ENCODE peak calls at places on chromosomes 16 and 17, in seven cellular contexts. One of them, this sample, is unnamed. For H3K4me1, the result is how much of the 10 kb centered on the place peaks cover.

GRCh38 chr16:50665128-50665878 is 15.8 kb downstream of the SNX20 start:
- DNase-seq in MM.1S: peak
- DNase-seq in K562: peak
- DNase-seq in A673: peak
- DNase-seq in fibroblast of lung: peak
- DNase-seq in PC-3: peak
- DNase-seq in GM23248: peak
- DNase-seq in this sample: peak

GRCh38 chr17:7523033-7523432 is 25.8 kb upstream of the TNFSF12 start:
- DNase-seq in K562: peak
- DNase-seq in MM.1S: peak
- DNase-seq in A673: peak
- DNase-seq in GM23248: peak
- DNase-seq in PC-3: peak
- DNase-seq in fibroblast of lung: no peak
- DNase-seq in this sample: peak

GRCh38 chr16:15857779-15858560 is 1.1 kb upstream of the MYH11 start:
- DNase-seq in PC-3: no peak
- DNase-seq in MM.1S: no peak
- DNase-seq in GM23248: peak
- DNase-seq in fibroblast of lung: peak
- DNase-seq in K562: no peak
- DNase-seq in A673: no peak
- DNase-seq in this sample: peak

GRCh38 chr17:67636841-67637240 is 80.9 kb upstream of the NOL11 start:
- DNase-seq in K562: no peak
- DNase-seq in GM23248: peak
- DNase-seq in MM.1S: no peak
- DNase-seq in fibroblast of lung: peak
- DNase-seq in PC-3: peak
- DNase-seq in A673: no peak
- DNase-seq in this sample: no peak

GRCh38 chr17:76268991-76269981 is 4.1 kb downstream of the UBALD2 start:
- DNase-seq in K562: peak
- DNase-seq in fibroblast of lung: no peak
- DNase-seq in MM.1S: no peak
- DNase-seq in A673: no peak
- DNase-seq in PC-3: no peak
- DNase-seq in GM23248: no peak
- DNase-seq in this sample: no peak

GRCh38 chr17:44898768-44899073 is 524 bp downstream of the EFTUD2 start:
- DNase-seq in K562: no peak
- DNase-seq in GM23248: peak
- DNase-seq in A673: peak
- DNase-seq in MM.1S: no peak
- DNase-seq in PC-3: peak
- DNase-seq in fibroblast of lung: peak
- DNase-seq in this sample: no peak

GRCh38 chr17:8713315-8713714 is 31.3 kb downstream of the CCDC42 start:
- DNase-seq in MM.1S: no peak
- DNase-seq in PC-3: no peak
- DNase-seq in fibroblast of lung: no peak
- DNase-seq in A673: no peak
- DNase-seq in K562: no peak
- DNase-seq in GM23248: no peak
- DNase-seq in this sample: no peak

GRCh38 chr17:6110592-6110991 is 40.4 kb downstream of the WSCD1 start:
- DNase-seq in fibroblast of lung: peak
- DNase-seq in PC-3: peak
- DNase-seq in K562: no peak
- DNase-seq in GM23248: no peak
- DNase-seq in MM.1S: no peak
- DNase-seq in A673: no peak
- DNase-seq in this sample: no peak

GRCh38 chr17:77498056-77498785 is 357.5 kb downstream of the SEC14L1 start:
- DNase-seq in K562: no peak
- DNase-seq in PC-3: no peak
- DNase-seq in MM.1S: no peak
- DNase-seq in fibroblast of lung: no peak
- DNase-seq in A673: no peak
- DNase-seq in GM23248: no peak
- DNase-seq in this sample: no peak

GRCh38 chr17:83081561-83082201 is 2.3 kb downstream of the METRNL start:
- DNase-seq in A673: no peak
- DNase-seq in GM23248: peak
- DNase-seq in MM.1S: no peak
- DNase-seq in K562: no peak
- DNase-seq in fibroblast of lung: no peak
- DNase-seq in PC-3: no peak
- DNase-seq in this sample: no peak

GRCh38 chr17:46876353-46876887 is 25.0 kb downstream of the WNT9B start:
- DNase-seq in K562: peak
- DNase-seq in fibroblast of lung: no peak
- DNase-seq in PC-3: peak
- DNase-seq in MM.1S: peak
- DNase-seq in A673: no peak
- DNase-seq in GM23248: no peak
- DNase-seq in this sample: peak

GRCh38 chr16:84593825-84594724 is 23.8 kb downstream of the COTL1 start:
- DNase-seq in K562: peak
- DNase-seq in fibroblast of lung: peak
- DNase-seq in MM.1S: peak
- DNase-seq in GM23248: no peak
- DNase-seq in A673: no peak
- DNase-seq in PC-3: no peak
- DNase-seq in this sample: no peak

GRCh38 chr16:66900721-66901441 is 17.8 kb downstream of the CDH16 start:
- DNase-seq in fibroblast of lung: no peak
- DNase-seq in MM.1S: no peak
- DNase-seq in K562: peak
- DNase-seq in A673: no peak
- DNase-seq in PC-3: no peak
- DNase-seq in GM23248: no peak
- DNase-seq in this sample: no peak

GRCh38 chr17:68021963-68022362 is 13.6 kb upstream of the KPNA2 start:
- DNase-seq in PC-3: no peak
- DNase-seq in MM.1S: no peak
- DNase-seq in K562: no peak
- DNase-seq in GM23248: no peak
- DNase-seq in fibroblast of lung: no peak
- DNase-seq in A673: no peak
- DNase-seq in this sample: no peak

GRCh38 chr16:52953215-52953614 is 99.5 kb downstream of the CHD9NB start:
- DNase-seq in A673: no peak
- DNase-seq in K562: no peak
- DNase-seq in MM.1S: no peak
- DNase-seq in PC-3: no peak
- DNase-seq in GM23248: no peak
- DNase-seq in fibroblast of lung: no peak
- DNase-seq in this sample: no peak

GRCh38 chr17:34609210-34609609 is 29.8 kb downstream of the TMEM132E start:
- DNase-seq in MM.1S: no peak
- DNase-seq in PC-3: no peak
- DNase-seq in fibroblast of lung: no peak
- DNase-seq in A673: no peak
- DNase-seq in K562: no peak
- DNase-seq in GM23248: no peak
- DNase-seq in this sample: no peak

GRCh38 chr17:2282297-2282873 is 21.2 kb downstream of the SMG6 start:
- DNase-seq in K562: peak
- DNase-seq in A673: peak
- DNase-seq in GM23248: peak
- DNase-seq in MM.1S: peak
- DNase-seq in fibroblast of lung: peak
- DNase-seq in PC-3: peak
- DNase-seq in this sample: peak

GRCh38 chr16:3651461-3652372 is 2.8 kb upstream of the DNASE1 start:
- DNase-seq in fibroblast of lung: no peak
- DNase-seq in PC-3: no peak
- DNase-seq in MM.1S: no peak
- DNase-seq in A673: no peak
- DNase-seq in GM23248: no peak
- DNase-seq in K562: no peak
- DNase-seq in this sample: no peak

DNA sequence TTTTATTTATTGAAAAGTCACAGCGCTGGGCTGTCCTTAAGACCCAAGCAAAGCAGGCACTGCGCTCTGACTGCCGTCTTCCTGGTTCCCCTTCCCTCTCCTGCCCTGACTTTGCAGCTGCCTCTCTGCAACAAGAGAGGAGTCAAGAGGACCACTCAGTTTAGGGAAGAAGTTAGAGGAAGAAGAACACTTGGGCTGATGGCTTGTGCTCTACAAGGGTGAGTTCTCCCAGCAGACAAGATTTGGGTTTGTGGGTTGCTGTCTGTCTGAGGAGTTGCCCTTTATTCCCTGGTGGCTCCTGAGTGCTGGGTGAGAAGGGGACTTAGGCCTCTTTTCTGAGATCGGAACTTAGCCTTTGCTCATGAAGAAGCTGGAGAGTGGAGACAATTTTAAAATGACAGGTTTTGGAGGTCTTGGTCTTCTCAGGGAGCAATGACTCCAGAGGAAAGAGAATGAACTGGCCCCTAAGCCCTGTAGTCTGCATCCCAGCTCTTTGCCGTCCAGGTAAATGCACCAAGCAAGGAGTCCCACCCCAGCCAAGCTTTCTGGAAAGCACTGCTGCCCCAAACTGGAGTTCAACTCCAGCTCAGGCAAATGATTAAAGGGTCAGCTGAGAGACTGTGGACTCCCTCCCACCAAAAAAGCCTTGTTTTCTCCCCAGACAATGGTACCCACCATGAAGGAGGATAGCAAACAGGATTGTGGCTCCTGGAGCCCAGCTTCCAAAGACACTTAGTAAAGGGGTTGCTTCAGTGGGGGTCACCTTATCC is 2.7 kb upstream of the HOXB9 start:
- DNase-seq in PC-3: no peak
- DNase-seq in GM23248: no peak
- DNase-seq in A673: no peak
- DNase-seq in fibroblast of lung: no peak
- DNase-seq in MM.1S: no peak
- DNase-seq in K562: no peak
- DNase-seq in this sample: no peak
- TF ChIP-seq EZH2 in PC-3: no peak
- TF ChIP-seq EZH2 in GM23248: no peak
- TF ChIP-seq EZH2 in A673: no peak
- TF ChIP-seq EZH2 in fibroblast of lung: peak
- TF ChIP-seq EZH2 in MM.1S: no peak
- TF ChIP-seq EZH2 in K562: no peak
- TF ChIP-seq EZH2 in this sample: peak

GRCh38 chr17:49762148-49762941 is 1.6 kb downstream of the FAM117A start:
- DNase-seq in A673: no peak
- DNase-seq in PC-3: peak
- DNase-seq in fibroblast of lung: no peak
- DNase-seq in GM23248: peak
- DNase-seq in MM.1S: no peak
- DNase-seq in K562: no peak
- DNase-seq in this sample: no peak

GRCh38 chr17:49756805-49757496 is 7.0 kb downstream of the FAM117A start:
- DNase-seq in PC-3: no peak
- DNase-seq in MM.1S: no peak
- DNase-seq in K562: no peak
- DNase-seq in A673: no peak
- DNase-seq in fibroblast of lung: no peak
- DNase-seq in GM23248: no peak
- DNase-seq in this sample: no peak

GRCh38 chr17:49759203-49759602 is 4.7 kb downstream of the FAM117A start:
- DNase-seq in A673: no peak
- DNase-seq in K562: no peak
- DNase-seq in MM.1S: no peak
- DNase-seq in fibroblast of lung: no peak
- DNase-seq in PC-3: no peak
- DNase-seq in GM23248: no peak
- DNase-seq in this sample: no peak

GRCh38 chr17:49760909-49761558 is 2.9 kb downstream of the FAM117A start:
- DNase-seq in fibroblast of lung: no peak
- DNase-seq in K562: peak
- DNase-seq in PC-3: no peak
- DNase-seq in MM.1S: peak
- DNase-seq in GM23248: no peak
- DNase-seq in A673: no peak
- DNase-seq in this sample: no peak

DNA sequence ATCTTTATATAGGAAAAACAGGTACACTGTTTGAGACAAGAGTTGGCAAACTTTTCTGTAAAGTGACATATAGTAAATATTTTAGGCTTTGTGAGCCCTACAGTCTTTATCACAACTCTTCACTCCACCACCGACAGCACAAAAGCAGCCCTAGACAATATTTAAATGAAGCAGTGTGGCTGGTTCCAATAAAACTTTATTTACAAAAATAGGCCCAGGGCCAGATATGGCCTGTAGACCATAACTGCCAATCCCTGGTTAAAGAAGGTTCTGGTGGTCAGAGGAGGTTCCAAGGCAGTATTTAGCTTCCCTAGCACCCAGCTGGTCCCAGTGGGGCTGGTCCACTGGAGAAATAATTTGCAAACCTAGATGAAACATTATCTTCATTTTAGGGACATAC is 3.6 kb downstream of the FAM117A start:
- DNase-seq in PC-3: no peak
- DNase-seq in fibroblast of lung: no peak
- DNase-seq in GM23248: no peak
- DNase-seq in A673: no peak
- DNase-seq in MM.1S: no peak
- DNase-seq in K562: no peak
- DNase-seq in this sample: no peak
- H3K4me1 ChIP-seq in PC-3: under half
- H3K4me1 ChIP-seq in fibroblast of lung: under half
- H3K4me1 ChIP-seq in GM23248: under half
- H3K4me1 ChIP-seq in A673: under half
- H3K4me1 ChIP-seq in MM.1S: half or more
- H3K4me1 ChIP-seq in K562: half or more
- H3K4me1 ChIP-seq in this sample: under half

GRCh38 chr17:74431568-74432483 is at the start of gene GPRC5C:
- DNase-seq in fibroblast of lung: peak
- DNase-seq in A673: peak
- DNase-seq in GM23248: peak
- DNase-seq in MM.1S: no peak
- DNase-seq in K562: peak
- DNase-seq in PC-3: peak
- DNase-seq in this sample: peak
- TF ChIP-seq EZH2 in fibroblast of lung: no peak
- TF ChIP-seq EZH2 in A673: no peak
- TF ChIP-seq EZH2 in GM23248: peak
- TF ChIP-seq EZH2 in MM.1S: no peak
- TF ChIP-seq EZH2 in K562: no peak
- TF ChIP-seq EZH2 in PC-3: no peak
- TF ChIP-seq EZH2 in this sample: peak

DNA sequence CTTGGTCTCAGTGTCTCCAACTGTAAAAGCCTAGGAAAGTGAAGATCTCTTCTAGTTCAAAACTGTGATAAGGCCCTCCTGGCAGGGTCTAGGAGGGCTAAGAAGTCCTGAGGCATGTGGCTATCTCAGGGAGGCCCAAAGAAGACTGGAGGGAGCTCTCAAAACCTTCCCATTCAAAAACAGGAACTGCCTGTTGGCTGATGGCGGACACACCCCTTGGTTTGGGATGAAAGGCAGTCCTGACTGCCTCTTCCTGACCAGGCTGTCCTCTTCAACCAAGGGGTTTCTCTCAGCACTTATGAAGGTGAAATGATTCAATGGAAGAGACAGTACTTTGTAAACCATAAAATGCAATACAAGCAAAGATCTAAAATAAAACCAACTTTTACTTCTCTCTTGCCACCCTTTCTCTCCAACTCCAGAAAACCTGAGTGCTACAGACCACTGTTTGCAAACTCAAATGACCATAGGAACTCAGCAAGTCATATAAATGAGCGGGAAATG is 4.7 kb downstream of the ZNF764 start:
- DNase-seq in MM.1S: no peak
- DNase-seq in A673: no peak
- DNase-seq in GM23248: no peak
- DNase-seq in fibroblast of lung: no peak
- DNase-seq in PC-3: no peak
- DNase-seq in K562: peak
- DNase-seq in this sample: no peak
- H3K4me1 ChIP-seq in MM.1S: under half
- H3K4me1 ChIP-seq in A673: under half
- H3K4me1 ChIP-seq in GM23248: under half
- H3K4me1 ChIP-seq in fibroblast of lung: under half
- H3K4me1 ChIP-seq in PC-3: under half
- H3K4me1 ChIP-seq in K562: under half
- H3K4me1 ChIP-seq in this sample: under half